ENCODE peak calls at places on chromosomes 2 and 18, in seven cellular contexts. X, R, V, F, A, G and S are unnamed samples.

GRCh38 chr2:218879881-218880748 is 537 bp upstream of the WNT10A start:
- DNase-seq in A (peak; percentile 33), G (peak; percentile 94), R (no peak), X (no peak), V (peak; percentile 78), F (peak; percentile 79), S (no peak)

GRCh38 chr2:174631009-174631981 is 33.7 kb upstream of the WIPF1 start:
- DNase-seq in X (peak; percentile 92), F (peak; percentile 24), R (peak; percentile 86), A (no peak), V (no peak), G (no peak), S (peak; percentile 78)

GRCh38 chr2:131121464-131121863 is 16.3 kb downstream of the PLEKHB2 start:
- DNase-seq in R (peak; percentile 14), X (peak; percentile 5), A (no peak), V (no peak), G (no peak), F (no peak), S (no peak)

GRCh38 chr2:223008162-223008561 is 43.8 kb upstream of the KCNE4 start:
- DNase-seq in A (no peak), V (no peak), X (peak; percentile 41), G (no peak), F (no peak), R (no peak), S (peak; percentile 79)

GRCh38 chr18:48052845-48053244 is 122.4 kb upstream of the SMAD2 start:
- DNase-seq in G (no peak), V (no peak), X (no peak), A (no peak), R (no peak), F (no peak), S (no peak)

GRCh38 chr18:74353169-74353775 is 37.6 kb downstream of the C18orf63 start:
- DNase-seq in V (peak; percentile 64), R (peak; percentile 88), X (peak; percentile 75), G (no peak), F (peak; percentile 70), A (peak; percentile 44), S (peak; percentile 66)

GRCh38 chr2:194223173-194223670 is 1433.8 kb upstream of the SLC39A10 start:
- DNase-seq in R (no peak), V (no peak), G (no peak), X (no peak), F (no peak), A (no peak), S (no peak)

GRCh38 chr18:24138884-24139616 is at the start of gene CABYR:
- DNase-seq in F (peak; percentile 65), A (peak; percentile 80), R (peak; percentile 89), G (peak; percentile 95), X (peak; percentile 88), V (peak; percentile 88), S (peak; percentile 91)

GRCh38 chr2:160253440-160254296 is 53.6 kb upstream of the ITGB6 start:
- DNase-seq in A (no peak), R (no peak), X (peak; percentile 43), V (no peak), G (no peak), F (no peak), S (peak; percentile 74)

GRCh38 chr18:26342646-26343045 is 116.4 kb downstream of the TAF4B start:
- DNase-seq in G (no peak), V (no peak), A (no peak), X (no peak), F (no peak), R (no peak), S (no peak)

GRCh38 chr18:9069482-9070059 is 32.9 kb upstream of the NDUFV2 start:
- DNase-seq in V (no peak), X (no peak), G (no peak), F (peak; percentile 78), A (no peak), R (no peak), S (no peak)

GRCh38 chr2:219664958-219665357 is 37.5 kb downstream of the SLC4A3 start:
- DNase-seq in V (peak; percentile 89), X (no peak), G (no peak), A (no peak), F (no peak), R (peak; percentile 78), S (no peak)

GRCh38 chr2:96819101-96819875 is 3.2 kb downstream of the CNNM3 start:
- DNase-seq in R (no peak), A (peak; percentile 55), G (no peak), F (no peak), V (peak; percentile 56), X (no peak), S (no peak)

GRCh38 chr2:10962004-10962403 is 50.3 kb downstream of the KCNF1 start:
- DNase-seq in R (no peak), G (no peak), A (no peak), F (no peak), X (no peak), V (no peak), S (no peak)

DNA sequence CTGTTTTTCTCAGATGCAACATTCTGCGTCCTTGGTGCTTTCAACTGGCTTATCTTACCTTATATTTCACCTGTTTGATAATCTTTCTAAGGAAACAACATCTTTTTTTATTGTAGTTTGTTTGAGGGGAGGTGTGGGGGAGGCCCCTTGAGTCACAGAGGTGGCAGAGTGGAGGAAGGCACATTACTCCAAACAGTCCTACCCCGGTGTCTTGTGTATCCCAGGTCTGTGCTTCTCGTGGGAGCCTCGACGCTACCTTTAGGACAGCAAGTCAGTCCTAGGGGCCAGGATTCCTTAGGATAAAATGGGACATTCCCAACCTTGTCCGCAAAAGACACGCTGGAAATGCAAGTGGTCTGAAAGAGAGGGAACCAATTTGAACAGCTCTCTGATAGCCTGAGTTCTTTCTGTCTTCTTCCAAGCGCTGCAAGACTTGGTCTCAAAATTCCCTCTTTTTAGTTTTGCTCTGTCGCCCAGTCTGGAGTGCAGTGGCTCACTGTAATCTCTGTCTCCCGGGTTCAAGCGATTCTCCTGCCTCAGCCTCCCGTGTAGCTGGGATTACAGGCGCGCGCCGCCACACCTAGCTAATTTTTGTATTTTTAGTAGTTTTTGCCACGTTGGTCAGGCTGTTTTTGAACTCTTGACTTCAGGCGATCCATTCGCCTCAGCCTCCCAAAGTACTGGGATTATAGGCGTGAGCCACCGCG is 4.0 kb downstream of the GATA6 start:
- DNase-seq in X (no peak), G (no peak), A (no peak), R (no peak), F (no peak), V (no peak), S (no peak)
- H3K4me3 ChIP-seq in X (no peak overlapping the region), G (peak overlapping the region; percentile 78), A (no peak overlapping the region), R (peak overlapping the region; percentile 70), F (no peak overlapping the region), V (peak overlapping the region; percentile 66), S (peak overlapping the region; percentile 50)

GRCh38 chr2:232876978-232877441 is 6.9 kb downstream of the SNORC start:
- DNase-seq in F (no peak), G (no peak), X (no peak), R (no peak), V (no peak), A (no peak), S (no peak)

GRCh38 chr2:232873909-232874641 is 4.0 kb downstream of the SNORC start:
- DNase-seq in A (no peak), F (no peak), V (no peak), G (no peak), R (no peak), X (no peak), S (no peak)

GRCh38 chr2:232874677-232875223 is 4.7 kb downstream of the SNORC start:
- DNase-seq in X (no peak), R (no peak), G (no peak), V (no peak), F (no peak), A (no peak), S (no peak)

GRCh38 chr2:232876071-232876977 is 6.3 kb downstream of the SNORC start:
- DNase-seq in G (peak; percentile 87), X (no peak), A (no peak), R (no peak), V (no peak), F (peak; percentile 56), S (no peak)

DNA sequence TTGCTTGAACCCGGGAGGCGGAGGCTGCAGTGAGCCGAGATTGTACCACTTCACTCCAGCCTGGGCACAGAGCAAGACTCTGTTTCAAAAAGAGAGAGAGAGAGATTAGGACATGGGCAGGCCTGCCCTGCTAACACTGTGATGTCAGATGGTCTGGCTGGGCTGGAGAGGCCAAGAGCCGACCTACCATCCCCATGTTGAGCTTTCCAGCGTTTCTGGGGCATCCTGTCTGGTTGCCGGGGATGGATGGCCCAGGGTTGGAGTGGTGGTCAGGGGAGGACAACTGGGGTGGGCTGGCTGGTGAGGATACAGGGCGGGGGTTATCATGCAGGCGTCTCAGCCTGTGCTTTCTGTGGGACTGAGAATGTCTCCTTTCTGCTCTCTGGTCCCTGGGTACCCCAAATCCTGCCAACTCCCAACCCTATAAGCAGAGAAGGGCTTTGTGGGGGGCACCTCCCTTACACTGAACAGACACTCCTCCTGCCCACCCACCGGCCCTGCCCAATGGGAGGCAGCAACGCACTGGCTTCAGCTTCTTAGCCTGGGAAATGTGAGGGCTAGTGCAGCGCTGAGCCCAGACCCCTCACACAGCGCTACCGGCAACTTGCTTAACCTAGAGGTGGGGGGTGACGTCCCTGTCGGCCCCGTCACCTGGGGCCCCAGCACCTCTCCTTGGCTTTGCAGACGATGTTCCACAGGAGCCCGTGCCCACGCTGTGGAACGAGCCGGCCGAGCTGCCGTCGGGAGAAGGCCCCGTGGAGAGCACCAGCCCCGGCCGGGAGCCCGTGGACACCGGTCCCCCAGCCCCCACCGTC is 5.4 kb downstream of the SNORC start:
- DNase-seq in A (no peak), V (no peak), G (peak; percentile 78), R (no peak), F (no peak), X (no peak), S (no peak)
- H3K4me3 ChIP-seq in A (no peak overlapping the region), V (peak overlapping the region; percentile 45), G (peak overlapping the region; percentile 54), R (no peak overlapping the region), F (peak overlapping the region; percentile 29), X (no peak overlapping the region), S (no peak overlapping the region)

GRCh38 chr2:152464853-152465470 is 130.0 kb downstream of the FMNL2 start:
- DNase-seq in V (no peak), A (no peak), F (peak; percentile 9), G (no peak), R (no peak), X (no peak), S (no peak)
- H3K4me3 ChIP-seq in V (no peak overlapping the region), A (no peak overlapping the region), F (no peak overlapping the region), G (no peak overlapping the region), R (no peak overlapping the region), X (no peak overlapping the region), S (no peak overlapping the region)

DNA sequence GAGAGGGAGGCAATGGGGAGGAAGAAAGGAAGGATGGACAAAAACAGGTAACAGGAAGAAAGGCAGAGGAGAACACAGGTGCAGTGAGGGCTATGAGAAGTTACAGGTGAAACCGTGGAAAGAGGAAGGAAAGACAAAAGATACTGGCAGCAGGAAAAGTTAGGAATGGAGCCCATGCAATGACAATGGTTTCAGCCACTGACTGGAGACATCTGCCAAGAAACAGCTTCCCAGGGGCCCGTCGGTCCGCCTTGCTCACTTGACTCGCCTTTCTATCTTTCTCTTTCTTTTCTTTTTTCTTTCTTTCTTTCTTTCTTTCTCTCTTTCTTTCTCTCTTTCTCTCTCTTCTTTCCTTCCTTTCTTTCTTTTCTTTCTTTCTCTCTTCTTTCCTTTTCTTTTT is 37.5 kb downstream of the ST8SIA5 start:
- DNase-seq in V (no peak), A (no peak), F (no peak), X (no peak), G (no peak), R (no peak), S (no peak)
- H3K4me3 ChIP-seq in V (no peak overlapping the region), A (no peak overlapping the region), F (no peak overlapping the region), X (no peak overlapping the region), G (no peak overlapping the region), R (no peak overlapping the region), S (no peak overlapping the region)